ENCODE peak calls at places on chromosomes 11 and 22, in eight cellular contexts. P, Q, Z, W, M, B, V and R are unnamed samples.

GRCh38 chr22:43951391-43951790 is 3.9 kb upstream of the SAMM50 start:
- DNase-seq in Z (no peak), V (no peak), W (no peak), Q (no peak), M (no peak), B (no peak), P (no peak), R (no peak)

GRCh38 chr11:10329935-10330334 is 25.1 kb downstream of the ADM start:
- DNase-seq in B (no peak), Q (peak; percentile 91), W (no peak), P (no peak), M (no peak), Z (peak; percentile 49), V (no peak), R (peak; percentile 77)

GRCh38 chr11:17457361-17458104 is 19.1 kb downstream of the ABCC8 start:
- DNase-seq in Z (no peak), B (no peak), W (no peak), M (no peak), P (no peak), V (no peak), Q (no peak), R (no peak)

GRCh38 chr11:124791626-124792341 is 8.4 kb downstream of the MSANTD2 start:
- DNase-seq in Z (no peak), W (no peak), P (no peak), Q (peak; percentile 30), B (no peak), M (no peak), V (no peak), R (no peak)

GRCh38 chr11:33001281-33001680 is 14.4 kb upstream of the DEPDC7 start:
- DNase-seq in Z (no peak), B (no peak), W (no peak), P (no peak), Q (no peak), M (no peak), V (no peak), R (no peak)

GRCh38 chr11:79482800-79483199 is 42.0 kb upstream of the TENM4 start:
- DNase-seq in B (no peak), Q (no peak), W (no peak), P (no peak), M (no peak), Z (no peak), V (no peak), R (no peak)

GRCh38 chr11:116605543-116605942 is 167.2 kb downstream of the BUD13 start:
- DNase-seq in B (peak; percentile 92), P (no peak), Q (peak; percentile 72), Z (peak; percentile 66), V (peak; percentile 98), M (no peak), W (no peak), R (peak; percentile 46)

GRCh38 chr22:42905702-42906183 is 48.7 kb upstream of the ARFGAP3 start:
- DNase-seq in Z (no peak), W (no peak), M (peak; percentile 60), Q (no peak), B (no peak), V (no peak), P (no peak), R (no peak)

GRCh38 chr11:121212696-121213567 is 79.6 kb upstream of the SC5D start:
- DNase-seq in V (no peak), Z (no peak), Q (no peak), W (no peak), B (no peak), M (no peak), P (no peak), R (no peak)

GRCh38 chr22:50734343-50734771 is 3.6 kb upstream of the ACR start:
- DNase-seq in W (no peak), V (no peak), P (no peak), M (no peak), Q (no peak), B (no peak), Z (no peak), R (no peak)

GRCh38 chr11:45142241-45142885 is 4.1 kb upstream of the PRDM11 start:
- DNase-seq in P (no peak), W (no peak), M (no peak), B (no peak), V (no peak), Z (no peak), Q (no peak), R (no peak)

GRCh38 chr11:70517996-70518907 is 119.9 kb downstream of the CTTN start:
- DNase-seq in Z (no peak), P (no peak), Q (peak; percentile 56), M (no peak), B (no peak), V (no peak), W (peak; percentile 32), R (peak; percentile 16)

GRCh38 chr11:74520927-74521665 is 27.6 kb upstream of the LIPT2 start:
- DNase-seq in V (no peak), M (no peak), Q (no peak), P (no peak), W (no peak), Z (no peak), B (no peak), R (no peak)

GRCh38 chr22:23151827-23152226 is 6.5 kb downstream of the RAB36 start:
- DNase-seq in V (no peak), Z (no peak), Q (peak; percentile 30), W (no peak), B (no peak), P (no peak), M (no peak), R (no peak)
- H3K4me1 ChIP-seq in V (no peaks in the 10 kb centered on the region), Z (no peaks in the 10 kb centered on the region), Q (peaks cover 21% of the 10 kb centered on the region), W (no peaks in the 10 kb centered on the region), B (peaks cover 7% of the 10 kb centered on the region), P (no peaks in the 10 kb centered on the region), M (peaks cover 15% of the 10 kb centered on the region), R (no peaks in the 10 kb centered on the region)

GRCh38 chr22:31228425-31228824 is 16.3 kb downstream of the LIMK2 start:
- DNase-seq in P (no peak), Q (no peak), M (no peak), Z (no peak), V (no peak), B (no peak), W (no peak), R (no peak)

GRCh38 chr22:31229402-31230140 is 17.5 kb downstream of the LIMK2 start:
- DNase-seq in Q (no peak), V (no peak), M (no peak), P (no peak), B (peak; percentile 50), Z (peak; percentile 39), W (no peak), R (no peak)

GRCh38 chr22:31230871-31231621 is 18.9 kb downstream of the LIMK2 start:
- DNase-seq in Z (peak; percentile 36), P (no peak), B (peak; percentile 45), V (peak; percentile 66), W (peak; percentile 30), Q (peak; percentile 42), M (peak; percentile 52), R (peak; percentile 82)

GRCh38 chr22:31233001-31233400 is 20.9 kb downstream of the LIMK2 start:
- DNase-seq in W (no peak), Q (no peak), P (no peak), Z (no peak), V (no peak), B (no peak), M (no peak), R (no peak)

DNA sequence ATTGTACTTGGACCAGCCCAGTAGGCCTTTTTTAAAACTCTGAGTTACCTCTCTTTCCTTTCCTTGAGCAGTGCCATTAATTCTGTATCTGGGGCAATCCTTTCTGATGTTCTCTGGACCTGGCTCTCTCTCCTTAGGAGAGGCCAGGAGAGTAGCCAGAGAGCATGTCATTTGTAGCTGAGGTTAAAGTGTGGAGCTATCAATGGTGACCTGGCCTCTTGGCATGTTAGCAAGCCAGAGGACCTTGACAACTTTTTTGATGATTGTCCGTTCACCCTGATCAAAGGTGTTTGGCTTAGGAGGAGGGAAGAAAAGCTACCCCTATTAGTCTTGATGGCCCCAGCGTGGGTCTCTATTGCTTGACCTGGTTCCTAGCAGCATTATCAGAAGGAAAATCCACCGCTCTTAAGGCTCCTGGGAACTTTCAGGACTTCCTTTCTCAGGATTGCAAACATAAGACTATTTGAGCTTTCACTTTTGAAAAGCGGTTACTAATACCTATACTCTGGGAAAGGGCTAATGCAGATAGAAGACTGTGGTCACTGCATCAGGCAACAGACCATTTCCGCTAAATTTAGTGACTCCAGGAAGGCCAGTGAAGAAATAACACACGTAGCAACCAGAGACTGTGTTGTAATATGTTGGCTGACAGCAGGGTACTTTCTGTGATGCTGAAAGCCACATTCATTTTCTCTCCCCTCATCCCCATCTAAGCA is 18.2 kb downstream of the LIMK2 start:
- DNase-seq in P (no peak), Q (no peak), Z (no peak), B (no peak), W (no peak), V (no peak), M (no peak), R (peak; percentile 78)
- TF ChIP-seq CTCF in P (no peak), Q (no peak), Z (no peak), B (no peak), W (no peak), V (no peak), M (no peak), R (no peak)

DNA sequence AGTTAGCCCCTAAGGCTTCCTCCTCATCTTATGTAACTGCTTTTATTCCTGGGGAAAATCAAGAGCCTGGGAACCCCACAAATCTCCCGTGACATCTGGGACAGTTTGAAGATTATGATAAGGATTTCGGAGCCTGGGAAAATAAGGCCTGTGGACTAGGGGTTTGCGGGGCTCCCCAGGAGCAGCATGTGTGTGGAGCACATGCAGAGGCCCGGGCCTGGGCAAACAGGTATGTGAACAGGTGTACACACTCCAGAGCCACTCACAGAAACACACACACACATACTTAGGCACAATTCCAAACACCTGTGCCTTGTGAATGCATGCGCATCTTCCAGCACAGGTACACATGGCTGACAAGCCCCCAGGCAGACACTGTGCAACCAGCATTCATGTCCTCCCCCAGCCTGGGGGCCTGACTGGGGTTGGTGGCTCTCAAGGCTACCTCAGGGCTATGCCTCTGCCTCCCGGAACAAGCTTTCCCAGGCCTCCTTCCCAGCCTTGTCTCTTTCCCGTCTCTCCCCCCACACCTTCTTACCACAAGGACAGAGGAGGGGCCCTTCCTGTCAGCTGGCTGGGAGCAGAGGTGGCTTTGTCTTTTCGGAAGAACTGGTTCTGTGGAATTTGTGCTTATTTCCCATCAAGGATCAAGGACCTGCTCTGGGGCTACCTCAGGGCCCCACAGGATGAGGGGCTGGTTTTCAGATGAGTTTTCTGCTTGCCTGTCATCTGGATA is 2.6 kb upstream of the P2RY6 start:
- DNase-seq in P (no peak), W (no peak), Z (no peak), B (no peak), V (peak; percentile 74), M (no peak), Q (peak; percentile 88), R (no peak)
- H3K4me1 ChIP-seq in P (peaks cover 9% of the 10 kb centered on the region), W (peaks cover 15% of the 10 kb centered on the region), Z (no peaks in the 10 kb centered on the region), B (peaks cover 8% of the 10 kb centered on the region), V (peaks cover 10% of the 10 kb centered on the region), M (peaks cover 14% of the 10 kb centered on the region), Q (peaks cover 48% of the 10 kb centered on the region), R (peaks cover 21% of the 10 kb centered on the region)

GRCh38 chr11:16382177-16382576 is 25.8 kb upstream of the SOX6 start:
- DNase-seq in Z (no peak), Q (no peak), P (no peak), V (no peak), M (no peak), W (no peak), B (no peak), R (no peak)

GRCh38 chr11:16385099-16385498 is 28.8 kb upstream of the SOX6 start:
- DNase-seq in B (no peak), Z (no peak), Q (no peak), P (no peak), M (no peak), W (no peak), V (no peak), R (no peak)

GRCh38 chr11:16382638-16383380 is 26.5 kb upstream of the SOX6 start:
- DNase-seq in Z (peak; percentile 73), V (no peak), M (no peak), B (no peak), P (no peak), Q (no peak), W (no peak), R (no peak)

GRCh38 chr11:16381177-16381576 is 24.8 kb upstream of the SOX6 start:
- DNase-seq in M (no peak), B (no peak), P (no peak), Q (no peak), Z (no peak), V (no peak), W (no peak), R (no peak)
- TF ChIP-seq CTCF in M (no peak), B (no peak), P (no peak), Q (no peak), Z (no peak), V (no peak), W (no peak), R (no peak)